ENCODE peak calls at places on chromosomes 5 and 9, in ten cellular contexts. T is heart right ventricle; S is stomach; L is HCT116; P is naive thymus-derived CD4-positive, alpha-beta T cell; O is neural progenitor cell; H is astrocyte; Q is SJCRH30; E is CD8-positive, alpha-beta memory T cell; I is aorta. K is an unnamed sample. For H3K4me1 and H3K27me3, the result is how much of the 10 kb centered on the place peaks cover.

GRCh38 chr5:132406144-132406783 is 36.8 kb downstream of the SLC22A5 start:
- DNase-seq in T (no peak), S (no peak), L (no peak), P (no peak), O (no peak), H (no peak), Q (no peak), E (no peak), I (no peak), K (no peak)

GRCh38 chr5:72179816-72180440 is 72.7 kb downstream of the MAP1B start:
- DNase-seq in T (no peak), S (no peak), L (no peak), P (no peak), O (no peak), H (no peak), Q (no peak), E (no peak), I (no peak), K (no peak)

GRCh38 chr9:115877852-115878450 is 275.6 kb upstream of the PAPPA start:
- DNase-seq in T (no peak), S (no peak), L (no peak), P (no peak), O (no peak), H (no peak), Q (no peak), E (no peak), I (no peak), K (no peak)

GRCh38 chr9:96344458-96345180 is 38.9 kb downstream of the SLC35D2 start:
- DNase-seq in T (peak), S (no peak), L (peak), P (no peak), O (peak), H (peak), Q (peak), E (no peak), I (no peak), K (peak)

GRCh38 chr5:130295235-130295634 is 391.0 kb downstream of the CHSY3 start:
- DNase-seq in T (no peak), S (no peak), L (no peak), P (no peak), O (no peak), H (no peak), Q (no peak), E (no peak), I (no peak), K (no peak)

GRCh38 chr5:78476795-78477194 is 116.4 kb downstream of the SCAMP1 start:
- DNase-seq in T (no peak), S (no peak), L (no peak), P (no peak), O (no peak), H (no peak), Q (no peak), E (no peak), I (no peak), K (no peak)

GRCh38 chr5:1754531-1755220 is 45.0 kb downstream of the MRPL36 start:
- DNase-seq in T (no peak), S (peak), L (no peak), P (no peak), O (no peak), H (no peak), Q (no peak), E (no peak), I (peak), K (no peak)

GRCh38 chr5:84403773-84404172 is 19.1 kb upstream of the EDIL3 start:
- DNase-seq in T (no peak), S (no peak), L (peak), P (no peak), O (no peak), H (peak), Q (no peak), E (no peak), I (no peak), K (no peak)

GRCh38 chr5:139381837-139382361 is 1.2 kb downstream of the SLC23A1 start:
- DNase-seq in T (no peak), S (no peak), L (no peak), P (no peak), O (no peak), H (no peak), Q (no peak), E (no peak), I (no peak), K (peak)

GRCh38 chr9:103397868-103398600 is 402.9 kb downstream of the CYLC2 start:
- DNase-seq in T (no peak), S (peak), L (peak), P (no peak), O (peak), H (peak), Q (peak), E (no peak), I (no peak), K (no peak)

GRCh38 chr9:132769895-132770774 is 99.9 kb downstream of the GTF3C4 start:
- DNase-seq in T (peak), S (peak), L (no peak), P (peak), O (peak), H (peak), Q (peak), E (peak), I (peak), K (peak)

GRCh38 chr9:84781431-84781830 is 111.9 kb downstream of the NTRK2 start:
- DNase-seq in T (no peak), S (no peak), L (no peak), P (no peak), O (peak), H (no peak), Q (peak), E (no peak), I (no peak), K (no peak)

GRCh38 chr9:92664394-92665152 is 5.4 kb downstream of the IPPK start:
- DNase-seq in T (no peak), S (no peak), L (no peak), P (no peak), O (no peak), H (peak), Q (no peak), E (peak), I (peak), K (no peak)

GRCh38 chr9:113535756-113536155 is 72.2 kb downstream of the RGS3 start:
- DNase-seq in T (no peak), S (no peak), L (no peak), P (no peak), O (no peak), H (no peak), Q (no peak), E (no peak), I (no peak), K (no peak)

GRCh38 chr5:61842840-61843239 is 463.2 kb upstream of the KIF2A start:
- DNase-seq in T (no peak), S (no peak), L (no peak), P (no peak), O (no peak), H (no peak), Q (no peak), E (no peak), I (no peak), K (no peak)

GRCh38 chr5:119345861-119346260 is 10.0 kb upstream of the TNFAIP8 start:
- DNase-seq in T (no peak), S (no peak), L (no peak), P (no peak), O (no peak), H (no peak), Q (no peak), E (no peak), I (no peak), K (no peak)

GRCh38 chr5:65034029-65034781 is 265.5 kb downstream of the CWC27 start:
- DNase-seq in T (no peak), S (peak), L (no peak), P (no peak), O (no peak), H (no peak), Q (peak), E (no peak), I (no peak), K (peak)

GRCh38 chr9:128845186-128845931 is 15.8 kb upstream of the SPOUT1 start:
- DNase-seq in T (no peak), S (no peak), L (no peak), P (no peak), O (peak), H (no peak), Q (peak), E (no peak), I (no peak), K (no peak)

GRCh38 chr5:138745268-138745667 is 8.0 kb upstream of the CTNNA1 start:
- DNase-seq in T (no peak), S (no peak), L (no peak), P (no peak), O (no peak), H (no peak), Q (no peak), E (no peak), I (no peak), K (no peak)

GRCh38 chr5:10827571-10827970 is 66.5 kb upstream of the DAP start:
- DNase-seq in T (no peak), S (no peak), L (no peak), P (no peak), O (no peak), H (no peak), Q (no peak), E (no peak), I (no peak), K (no peak)

GRCh38 chr5:65978251-65978650 is 51.9 kb downstream of the ERBIN start:
- DNase-seq in T (no peak), S (no peak), L (no peak), P (no peak), O (no peak), H (no peak), Q (no peak), E (no peak), I (no peak), K (no peak)

DNA sequence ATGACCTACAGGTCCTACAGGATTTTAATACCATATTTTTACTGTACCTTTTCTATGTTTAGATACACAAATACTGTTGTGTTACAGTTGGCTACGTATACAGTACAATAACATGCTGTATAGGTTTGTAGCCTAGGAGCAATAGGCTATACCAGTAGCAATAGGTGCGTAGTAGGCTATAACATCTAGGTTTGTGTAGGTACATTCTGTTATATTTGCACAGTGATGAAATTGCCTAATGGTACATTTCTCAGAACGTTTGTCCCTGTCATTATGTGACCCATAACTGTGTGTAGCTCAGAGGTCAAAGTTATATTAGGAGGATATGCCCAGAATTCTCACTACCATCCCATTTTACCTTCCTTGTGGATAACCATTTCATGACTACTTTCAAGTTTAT is 59.7 kb downstream of the NIPBL start:
- DNase-seq in T (no peak), S (no peak), L (no peak), P (no peak), O (no peak), H (no peak), Q (no peak), E (no peak), I (no peak), K (no peak)
- H3K4me1 ChIP-seq in T (half or more), S (under half), L (under half), P (under half), O (under half), H (under half), Q (under half), E (under half), I (under half), K (under half)

DNA sequence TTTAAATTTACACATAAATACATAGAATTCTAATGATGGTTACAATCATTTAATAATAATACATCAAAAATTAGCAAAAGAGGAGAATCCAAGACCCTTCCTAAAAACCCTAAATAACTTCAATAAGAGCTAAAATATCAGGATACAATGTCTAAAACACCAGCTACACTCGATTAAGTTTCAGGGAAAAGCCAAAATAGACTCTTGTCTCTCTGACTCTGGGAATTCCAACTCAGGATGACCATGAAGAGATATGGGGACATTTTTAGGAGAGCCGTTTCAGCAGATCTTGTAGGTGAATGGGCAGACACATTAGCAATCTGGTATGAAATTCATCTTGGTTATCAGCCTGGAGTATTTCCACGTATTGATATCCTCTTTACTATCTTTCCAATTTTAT is 193.3 kb upstream of the NR3C1 start:
- DNase-seq in T (no peak), S (no peak), L (no peak), P (no peak), O (no peak), H (no peak), Q (no peak), E (no peak), I (no peak), K (no peak)
- H3K27me3 ChIP-seq in T (under half), S (under half), L (under half), P (under half), O (under half), H (under half), Q (under half), E (under half), I (under half), K (under half)

DNA sequence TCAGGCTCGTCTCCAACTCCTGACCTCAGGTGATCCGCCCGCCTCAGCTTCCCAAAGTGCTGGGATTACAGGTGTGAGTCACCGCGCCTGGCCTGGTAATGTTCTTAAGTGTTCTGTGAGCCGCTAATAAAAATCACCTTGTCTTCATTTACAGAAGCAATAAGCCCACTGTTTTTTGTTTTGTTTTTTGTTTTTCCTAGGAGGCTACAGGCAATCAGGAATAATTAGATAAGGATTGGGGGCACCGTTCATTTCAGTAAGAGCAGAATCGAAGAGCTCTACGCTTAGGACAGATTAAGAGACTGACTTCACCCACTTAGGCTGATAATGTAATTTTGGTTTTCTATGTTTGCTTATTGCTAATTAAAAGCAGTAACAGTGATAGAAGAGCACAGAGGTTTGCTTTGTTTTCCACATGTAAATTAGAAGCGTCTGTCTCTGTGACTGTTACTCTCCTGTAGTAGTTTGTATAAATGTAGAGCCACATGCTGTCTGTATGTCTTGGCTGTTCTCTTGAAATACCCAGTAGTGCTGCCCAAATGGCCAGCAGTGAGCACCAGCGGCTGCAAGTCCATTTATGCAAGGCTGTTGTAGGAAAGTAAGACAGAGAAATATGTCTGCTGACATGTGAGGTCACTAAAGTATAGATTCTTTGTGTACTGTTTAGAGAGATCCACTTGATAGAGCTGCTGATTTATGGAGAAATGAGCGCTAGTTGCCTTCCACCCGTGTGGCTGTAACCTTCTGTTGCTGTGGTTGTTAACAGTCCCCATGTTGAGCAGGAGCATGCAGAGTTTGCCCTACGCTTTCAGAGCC is 30.5 kb downstream of the TRIO start:
- DNase-seq in T (no peak), S (no peak), L (no peak), P (no peak), O (no peak), H (no peak), Q (no peak), E (no peak), I (no peak), K (no peak)
- H3K4me1 ChIP-seq in T (half or more), S (under half), L (half or more), P (under half), O (half or more), H (half or more), Q (under half), E (under half), I (under half), K (under half)

GRCh38 chr9:136847827-136848392 is 1.3 kb upstream of the PHPT1 start:
- DNase-seq in T (peak), S (peak), L (peak), P (peak), O (peak), H (peak), Q (peak), E (peak), I (peak), K (peak)

GRCh38 chr9:136847065-136847826 is 2.0 kb upstream of the PHPT1 start:
- DNase-seq in T (peak), S (peak), L (peak), P (no peak), O (peak), H (peak), Q (no peak), E (no peak), I (no peak), K (peak)

GRCh38 chr9:136845465-136846261 is 3.4 kb downstream of the AJM1 start:
- DNase-seq in T (no peak), S (no peak), L (no peak), P (no peak), O (no peak), H (no peak), Q (no peak), E (no peak), I (no peak), K (no peak)

GRCh38 chr9:136846376-136847064 is 2.7 kb upstream of the PHPT1 start:
- DNase-seq in T (no peak), S (no peak), L (no peak), P (no peak), O (no peak), H (no peak), Q (no peak), E (no peak), I (no peak), K (no peak)

DNA sequence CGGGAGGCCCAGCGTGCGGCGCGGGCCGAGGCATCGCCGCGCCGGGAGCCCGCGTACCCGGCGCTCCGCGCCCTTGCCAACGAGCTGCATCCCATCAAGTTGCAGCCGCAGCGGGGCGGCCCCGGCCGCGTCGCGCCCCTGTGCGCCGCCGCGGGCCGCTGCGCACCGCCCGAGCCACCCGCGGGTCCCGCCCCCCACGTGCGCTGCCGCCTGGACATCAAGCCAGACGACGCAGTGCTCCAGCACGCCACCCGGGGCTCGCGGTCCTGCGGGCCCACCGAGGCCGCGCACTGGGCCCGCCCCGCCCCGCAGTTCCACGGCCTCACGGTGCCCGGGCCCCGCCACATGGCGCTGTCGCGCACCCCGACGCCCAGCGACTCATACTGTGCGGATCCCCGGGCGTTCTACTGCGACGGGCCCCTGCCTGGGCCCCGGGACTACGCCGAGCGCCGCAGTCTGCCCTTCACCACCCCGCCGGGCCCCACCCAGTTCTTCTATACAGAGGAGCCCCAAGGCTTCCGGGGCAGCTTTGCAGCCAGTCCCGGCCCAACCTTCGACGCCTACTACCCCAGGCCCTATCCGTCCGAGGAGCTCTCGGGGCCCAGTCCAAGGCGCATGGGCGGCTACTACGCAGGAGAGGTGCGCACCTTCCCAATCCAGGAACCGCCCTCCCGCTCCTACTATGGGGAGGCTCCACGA is 2.6 kb downstream of the AJM1 start:
- DNase-seq in T (no peak), S (no peak), L (no peak), P (no peak), O (no peak), H (no peak), Q (no peak), E (no peak), I (no peak), K (no peak)
- H3K27me3 ChIP-seq in T (under half), S (half or more), L (under half), P (under half), O (under half), H (under half), Q (under half), E (under half), I (under half), K (under half)

DNA sequence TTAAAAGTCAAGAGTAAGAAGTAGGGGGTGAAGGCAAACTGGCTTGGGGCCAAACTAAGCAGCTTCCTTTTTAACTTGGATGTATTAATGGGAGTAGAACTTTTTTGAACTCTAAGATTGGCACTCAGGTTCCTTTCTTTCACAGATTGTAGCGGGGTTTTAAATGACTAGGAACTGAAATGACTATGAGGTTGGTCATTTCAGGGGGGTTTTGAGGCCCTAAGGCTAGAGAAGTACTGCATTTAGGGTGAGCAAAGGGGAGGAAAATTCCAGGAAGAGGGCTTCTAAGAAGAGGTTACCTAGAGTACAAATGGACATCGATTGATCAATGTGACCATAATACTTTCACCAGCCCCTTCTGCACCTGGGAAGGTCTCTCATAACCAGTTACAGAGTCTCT is 381.8 kb downstream of the MLLT3 start:
- DNase-seq in T (no peak), S (no peak), L (no peak), P (no peak), O (no peak), H (no peak), Q (no peak), E (no peak), I (no peak), K (no peak)
- H3K4me1 ChIP-seq in T (under half), S (under half), L (under half), P (under half), O (under half), H (under half), Q (under half), E (under half), I (under half), K (under half)

GRCh38 chr5:169904568-169904967 is 75.7 kb downstream of the INSYN2B start:
- DNase-seq in T (no peak), S (no peak), L (no peak), P (no peak), O (peak), H (no peak), Q (no peak), E (no peak), I (no peak), K (no peak)
- H3K27me3 ChIP-seq in T (under half), S (under half), L (under half), P (under half), O (under half), H (under half), Q (under half), E (under half), I (under half), K (under half)

GRCh38 chr9:121730188-121730587 is 78.8 kb downstream of the DAB2IP start:
- DNase-seq in T (no peak), S (no peak), L (no peak), P (no peak), O (no peak), H (no peak), Q (no peak), E (no peak), I (no peak), K (no peak)

GRCh38 chr9:121729769-121730168 is 78.3 kb downstream of the DAB2IP start:
- DNase-seq in T (no peak), S (no peak), L (no peak), P (no peak), O (no peak), H (no peak), Q (no peak), E (no peak), I (no peak), K (no peak)

GRCh38 chr9:121727295-121728028 is 76.0 kb downstream of the DAB2IP start:
- DNase-seq in T (peak), S (peak), L (no peak), P (no peak), O (no peak), H (no peak), Q (peak), E (no peak), I (no peak), K (peak)

GRCh38 chr9:121731090-121731489 is 79.7 kb downstream of the DAB2IP start:
- DNase-seq in T (no peak), S (no peak), L (no peak), P (no peak), O (no peak), H (no peak), Q (no peak), E (no peak), I (no peak), K (no peak)

GRCh38 chr9:121728916-121729315 is 77.5 kb downstream of the DAB2IP start:
- DNase-seq in T (no peak), S (no peak), L (no peak), P (no peak), O (no peak), H (no peak), Q (no peak), E (no peak), I (no peak), K (no peak)
- H3K4me1 ChIP-seq in T (half or more), S (half or more), L (under half), P (under half), O (under half), H (under half), Q (under half), E (under half), I (under half), K (under half)